ENCODE peak calls at places on chromosomes 4 and X, in four cellular contexts. B is K562, Q is HepG2, W is WTC11. S is an unnamed sample.

GRCh38 chrX:136157187-136157586 is 9.9 kb downstream of the FHL1 start:
- DNase-seq in W (no peak), B (no peak), Q (no peak), S (no peak)

GRCh38 chr4:3802571-3803474 is 36.6 kb downstream of the ADRA2C start:
- DNase-seq in W (no peak), Q (peak; percentile 84), B (no peak), S (no peak)

GRCh38 chr4:119733431-119733830 is 104.8 kb upstream of the PDE5A start:
- DNase-seq in Q (no peak), W (no peak), B (no peak), S (no peak)

GRCh38 chr4:72375050-72375736 is 193.8 kb downstream of the ADAMTS3 start:
- DNase-seq in W (no peak), Q (no peak), B (peak; percentile 40), S (no peak)

GRCh38 chr4:39305902-39306677 is 60.1 kb downstream of the RFC1 start:
- DNase-seq in Q (no peak), W (no peak), B (peak; percentile 72), S (no peak)

GRCh38 chr4:121736735-121737351 is 28.1 kb downstream of the SMIM43 start:
- DNase-seq in W (no peak), Q (peak; percentile 61), B (peak; percentile 68), S (peak; percentile 52)

GRCh38 chr4:98659741-98660507 is 1.5 kb upstream of the TSPAN5 start:
- DNase-seq in B (no peak), W (no peak), Q (peak; percentile 26), S (no peak)

GRCh38 chrX:43958529-43958928 is 14.7 kb downstream of the NDP start:
- DNase-seq in W (no peak), B (peak; percentile 73), Q (peak; percentile 72), S (peak; percentile 66)

GRCh38 chrX:74338852-74339251 is 34.9 kb downstream of the ZCCHC13 start:
- DNase-seq in Q (no peak), W (no peak), B (no peak), S (no peak)

GRCh38 chr4:76691767-76692689 is 205.9 kb downstream of the SOWAHB start:
- DNase-seq in B (no peak), Q (no peak), W (no peak), S (no peak)

GRCh38 chr4:122700178-122700725 is 32.3 kb upstream of the BBS12 start:
- DNase-seq in B (peak; percentile 92), W (no peak), Q (peak; percentile 12), S (no peak)

GRCh38 chr4:17447675-17448298 is 64.1 kb downstream of the QDPR start:
- DNase-seq in Q (peak; percentile 67), W (peak; percentile 45), B (peak; percentile 74), S (peak; percentile 63)

GRCh38 chrX:19556202-19556601 is 40.9 kb upstream of the MAP3K15 start:
- DNase-seq in Q (no peak), W (no peak), B (no peak), S (no peak)

GRCh38 chrX:989959-990510 is 222.4 kb downstream of the CRLF2 start:
- DNase-seq in Q (no peak), W (no peak), B (peak; percentile 92), S (peak; percentile 53)

GRCh38 chr4:27917381-27917780 is 1056.7 kb downstream of the STIM2 start:
- DNase-seq in Q (no peak), W (no peak), B (no peak), S (no peak)

GRCh38 chrX:137227164-137227563 is 193.4 kb upstream of the GPR101 start:
- DNase-seq in W (no peak), Q (no peak), B (no peak), S (no peak)

GRCh38 chrX:87755493-87755892 is 237.9 kb downstream of the KLHL4 start:
- DNase-seq in W (no peak), Q (no peak), B (no peak), S (no peak)

GRCh38 chr4:182625193-182625592 is 292.0 kb downstream of the DCTD start:
- DNase-seq in B (peak; percentile 1), W (no peak), Q (no peak), S (no peak)

GRCh38 chr4:2621419-2621818 is 85.0 kb downstream of the FAM193A start:
- DNase-seq in Q (no peak), W (no peak), B (no peak), S (no peak)

GRCh38 chr4:183355405-183355804 is 33.2 kb upstream of the CLDN24 start:
- DNase-seq in W (no peak), Q (no peak), B (no peak), S (no peak)

GRCh38 chr4:3329887-3330286 is 37.1 kb downstream of the RGS12 start:
- DNase-seq in W (no peak), B (no peak), Q (no peak), S (no peak)

GRCh38 chr4:2593003-2593402 is 56.6 kb downstream of the FAM193A start:
- DNase-seq in B (no peak), W (no peak), Q (no peak), S (no peak)

GRCh38 chr4:176287546-176287945 is 18.5 kb upstream of the ASB5 start:
- DNase-seq in Q (no peak), W (no peak), B (no peak), S (no peak)

GRCh38 chr4:140052050-140052449 is 101.9 kb downstream of the MAML3 start:
- DNase-seq in B (peak; percentile 30), W (peak; percentile 22), Q (peak; percentile 10), S (peak; percentile 18)

GRCh38 chr4:20305976-20306375 is 54.3 kb downstream of the SLIT2 start:
- DNase-seq in W (no peak), Q (no peak), B (no peak), S (no peak)

GRCh38 chr4:13984996-13985780 is 357.7 kb upstream of the BOD1L1 start:
- DNase-seq in Q (no peak), B (no peak), W (no peak), S (no peak)

GRCh38 chrX:130994671-130995070 is 63.5 kb upstream of the ARHGAP36 start:
- DNase-seq in B (peak; percentile 42), W (peak; percentile 24), Q (no peak), S (peak; percentile 56)

GRCh38 chr4:66032571-66032970 is 362.3 kb upstream of the EPHA5 start:
- DNase-seq in Q (no peak), W (no peak), B (no peak), S (no peak)

GRCh38 chrX:30144221-30144620 is 71.1 kb upstream of the MAGEB2 start:
- DNase-seq in B (no peak), W (no peak), Q (no peak), S (no peak)

GRCh38 chr4:183392377-183392776 is 52.1 kb upstream of the CDKN2AIP start:
- DNase-seq in Q (peak; percentile 24), W (no peak), B (peak; percentile 24), S (no peak)

GRCh38 chrX:10195425-10195824 is 38.6 kb downstream of the CLCN4 start:
- DNase-seq in W (no peak), Q (no peak), B (no peak), S (no peak)

GRCh38 chr4:79298027-79298426 is 27.8 kb downstream of the NAA11 start:
- DNase-seq in B (peak; percentile 26), Q (peak; percentile 2), W (no peak), S (no peak)

DNA sequence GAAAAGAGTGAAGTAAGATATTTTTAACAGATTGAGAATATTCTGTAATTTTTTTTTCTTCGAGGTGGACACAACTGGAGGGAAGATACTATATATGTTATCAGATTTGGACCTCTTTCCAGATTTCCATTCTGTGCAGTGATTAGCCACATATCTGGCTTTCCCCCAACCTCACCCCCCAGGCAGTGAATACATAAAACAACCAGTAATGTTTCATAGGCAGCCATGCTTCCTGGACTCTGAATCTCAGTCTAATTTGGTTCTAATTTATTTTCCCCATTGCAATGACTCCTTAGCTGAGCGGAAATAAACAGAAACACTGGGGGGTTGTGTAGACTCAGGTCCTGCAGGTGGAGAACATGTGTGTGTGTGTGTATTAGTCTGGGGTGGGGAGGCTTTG is 226.5 kb downstream of the FBXW7 start:
- DNase-seq in Q (no peak), W (no peak), B (no peak), S (no peak)
- TF ChIP-seq ELF4 in Q (no peak), W (no peak), B (no peak), S (no peak)

GRCh38 chr4:123995939-123996338 is 599.3 kb downstream of the SPRY1 start:
- DNase-seq in Q (no peak), B (no peak), W (no peak), S (no peak)
- TF ChIP-seq ELF4 in Q (no peak), B (no peak), W (no peak), S (no peak)

GRCh38 chr4:22312113-22312512 is 203.8 kb downstream of the ADGRA3 start:
- DNase-seq in Q (no peak), W (no peak), B (no peak), S (no peak)

GRCh38 chr4:22313974-22314373 is 201.9 kb downstream of the ADGRA3 start:
- DNase-seq in Q (no peak), W (no peak), B (no peak), S (no peak)

GRCh38 chr4:22315643-22316042 is 200.2 kb downstream of the ADGRA3 start:
- DNase-seq in Q (no peak), W (no peak), B (no peak), S (no peak)
- TF ChIP-seq ELF4 in Q (no peak), W (no peak), B (no peak), S (no peak)

DNA sequence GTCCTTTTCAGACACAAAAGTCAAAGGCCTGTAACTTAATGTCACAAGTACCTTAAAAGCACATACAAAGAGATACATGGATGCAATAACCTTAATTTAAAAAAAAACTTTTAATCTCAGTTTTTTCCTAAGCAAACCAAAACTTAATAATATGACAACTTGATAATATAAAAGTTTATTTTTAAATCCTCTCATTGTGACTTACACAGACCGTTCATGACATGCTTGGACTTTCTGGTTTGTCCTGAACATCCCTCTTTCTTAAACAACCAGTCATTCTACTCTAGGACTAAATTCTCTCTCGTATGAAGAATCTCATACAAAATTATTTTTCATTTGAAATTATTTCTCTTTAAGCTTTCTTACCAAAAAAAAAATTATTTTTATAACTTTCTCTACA is 43.1 kb upstream of the CYP2U1 start:
- DNase-seq in Q (no peak), B (peak; percentile 6), W (no peak), S (no peak)
- TF ChIP-seq ELF4 in Q (no peak), B (no peak), W (no peak), S (no peak)